ENCODE peak calls at places on chromosomes 2 and 18, in six cellular contexts. E, X, M, S, W and H are unnamed samples.

GRCh38 chr2:9780368-9781130 is 62.7 kb upstream of the TAF1B start:
- DNase-seq in W (no peak), M (no peak), E (no peak), X (no peak), S (no peak), H (no peak)

GRCh38 chr18:9629709-9630108 is 15.3 kb upstream of the PPP4R1 start:
- DNase-seq in E (no peak), M (peak), X (no peak), W (peak), S (peak), H (no peak)

GRCh38 chr2:228048838-228049490 is 132.5 kb downstream of the SPHKAP start:
- DNase-seq in M (no peak), X (peak), E (no peak), S (peak), W (peak), H (no peak)

GRCh38 chr2:160399880-160400279 is 93.7 kb downstream of the RBMS1 start:
- DNase-seq in M (no peak), S (no peak), E (no peak), X (no peak), W (no peak), H (no peak)

GRCh38 chr2:1550658-1551316 is 137.5 kb downstream of the TPO start:
- DNase-seq in X (peak), W (peak), S (peak), E (peak), M (no peak), H (peak)

GRCh38 chr2:71060871-71061270 is 7.6 kb upstream of the NAGK start:
- DNase-seq in X (no peak), E (no peak), W (no peak), S (no peak), M (no peak), H (no peak)

GRCh38 chr2:118266086-118266485 is 177.8 kb downstream of the INSIG2 start:
- DNase-seq in S (no peak), X (no peak), W (no peak), E (no peak), M (no peak), H (no peak)

GRCh38 chr18:77608807-77609206 is 359.2 kb downstream of the GALR1 start:
- DNase-seq in X (no peak), M (no peak), W (no peak), E (no peak), S (no peak), H (no peak)

GRCh38 chr18:61329398-61329797 is 3.8 kb upstream of the CDH20 start:
- DNase-seq in M (no peak), E (no peak), X (no peak), S (no peak), W (no peak), H (no peak)

GRCh38 chr2:104909317-104909716 is 55.4 kb downstream of the POU3F3 start:
- DNase-seq in E (no peak), M (no peak), S (no peak), W (no peak), X (no peak), H (no peak)

GRCh38 chr2:157789161-157789720 is 86.9 kb downstream of the ACVR1 start:
- DNase-seq in E (no peak), S (no peak), X (peak), W (no peak), M (no peak), H (no peak)

GRCh38 chr18:13813271-13813849 is 10.6 kb upstream of the MC5R start:
- DNase-seq in X (peak), E (peak), M (peak), S (peak), W (peak), H (peak)

GRCh38 chr2:41914936-41915335 is 132.9 kb upstream of the PKDCC start:
- DNase-seq in E (no peak), X (no peak), M (no peak), W (no peak), S (no peak), H (no peak)

GRCh38 chr2:46010925-46011490 is 286.2 kb upstream of the EPAS1 start:
- DNase-seq in M (no peak), W (peak), E (no peak), X (no peak), S (peak), H (no peak)

GRCh38 chr2:153408708-153409107 is 69.9 kb downstream of the RPRM start:
- DNase-seq in M (no peak), X (no peak), S (no peak), W (no peak), E (no peak), H (no peak)

GRCh38 chr2:52253605-52254004 is 1221.7 kb upstream of the NRXN1 start:
- DNase-seq in X (no peak), E (no peak), W (no peak), S (no peak), M (no peak), H (no peak)
- H3K4me3 ChIP-seq in X (no peak), E (no peak), W (no peak), S (no peak), M (no peak), H (no peak)

DNA sequence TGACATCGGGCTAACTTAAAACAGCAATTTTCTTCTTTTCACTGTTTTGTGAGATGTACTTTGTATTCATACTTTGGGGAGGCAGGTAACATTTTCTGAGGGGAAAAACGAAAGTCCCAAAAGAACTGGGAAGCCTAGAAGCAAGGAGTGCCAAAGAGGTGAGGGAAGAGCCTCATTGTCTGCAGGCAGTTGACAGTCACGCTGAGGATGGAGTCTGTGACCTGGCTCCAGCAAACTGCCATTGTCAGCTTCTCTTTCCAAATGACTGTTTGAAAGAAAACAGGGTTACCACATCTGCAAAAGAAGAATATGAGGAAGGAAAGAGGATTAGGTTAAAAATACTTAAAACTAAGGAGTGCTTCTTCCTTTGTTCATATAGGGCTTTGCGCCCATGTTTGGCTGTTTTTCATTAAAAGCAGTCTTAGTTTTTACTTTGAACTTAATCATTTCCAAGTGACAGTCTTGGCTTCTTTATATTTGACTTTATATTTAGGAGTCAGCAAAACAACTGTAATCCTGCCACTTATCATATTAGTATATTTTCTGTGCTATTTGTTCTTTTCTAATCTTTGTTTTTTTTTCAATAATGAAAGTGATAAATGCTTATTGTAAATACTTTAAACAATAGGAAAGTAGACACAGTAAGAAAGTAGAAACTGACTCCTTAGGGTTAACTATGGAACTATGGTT is 35.0 kb downstream of the CERS6 start:
- DNase-seq in X (no peak), E (no peak), S (no peak), M (no peak), W (no peak), H (no peak)
- H3K4me3 ChIP-seq in X (no peak), E (no peak), S (no peak), M (no peak), W (no peak), H (no peak)

DNA sequence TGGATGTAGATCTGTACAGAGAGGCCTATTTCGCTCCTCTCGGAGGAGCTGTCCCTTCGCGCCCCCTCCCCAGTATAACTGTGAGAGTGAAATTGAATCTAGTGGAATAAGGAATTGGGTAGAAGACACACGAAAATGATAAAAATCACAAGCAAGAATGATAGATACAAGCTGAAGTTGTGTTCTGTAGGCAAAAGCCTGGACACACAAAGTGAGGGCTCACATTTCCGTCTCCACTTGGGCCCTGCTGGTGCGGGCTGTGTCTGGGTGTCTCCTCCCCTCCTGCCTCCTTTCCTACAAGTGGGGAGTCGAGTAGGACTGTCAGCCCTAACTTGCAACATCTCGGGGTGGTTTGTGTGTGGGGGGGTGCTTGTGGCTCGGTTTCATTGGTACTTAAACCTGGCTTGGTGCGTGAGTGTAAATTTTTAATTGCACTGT is 457 bp upstream of the SP9 start:
- DNase-seq in W (no peak), E (no peak), X (no peak), M (no peak), S (no peak), H (no peak)
- H3K4me3 ChIP-seq in W (no peak), E (no peak), X (no peak), M (no peak), S (no peak), H (no peak)

GRCh38 chr18:80249217-80250093 is 2.1 kb upstream of the PARD6G start:
- DNase-seq in X (no peak), S (no peak), E (no peak), W (no peak), M (no peak), H (no peak)
- H3K4me3 ChIP-seq in X (no peak), S (no peak), E (no peak), W (no peak), M (no peak), H (no peak)

GRCh38 chr2:144683063-144683740 is 163.3 kb upstream of the ZEB2 start:
- DNase-seq in S (no peak), E (no peak), W (no peak), M (no peak), X (no peak), H (no peak)

GRCh38 chr2:144679942-144680341 is 160.0 kb upstream of the ZEB2 start:
- DNase-seq in M (no peak), X (no peak), S (no peak), E (no peak), W (no peak), H (no peak)

GRCh38 chr2:144683955-144684354 is 164.0 kb upstream of the ZEB2 start:
- DNase-seq in X (no peak), W (no peak), E (no peak), S (no peak), M (no peak), H (no peak)

GRCh38 chr2:144681389-144681788 is 161.5 kb upstream of the ZEB2 start:
- DNase-seq in E (no peak), W (no peak), M (no peak), S (no peak), X (no peak), H (no peak)

GRCh38 chr2:144682248-144682647 is 162.3 kb upstream of the ZEB2 start:
- DNase-seq in X (no peak), S (no peak), W (no peak), M (no peak), E (no peak), H (no peak)
- H3K4me3 ChIP-seq in X (no peak), S (no peak), W (no peak), M (no peak), E (no peak), H (no peak)

GRCh38 chr2:201114846-201115245 is 1.1 kb upstream of the CFLAR start:
- DNase-seq in X (no peak), W (no peak), E (no peak), M (no peak), S (no peak), H (no peak)
- H3K4me3 ChIP-seq in X (no peak), W (no peak), E (no peak), M (no peak), S (peak), H (no peak)